ENCODE peak calls at places on chromosome 18, in seven cellular contexts. O, R, V, D, K, U and X are unnamed samples.
A peak's percentile ranks its signal among the peaks of the same experiment; 100 is the strongest.

GRCh38 chr18:55425698-55426097 is 162.3 kb downstream of the TCF4 start:
- DNase-seq in O (no peak), R (no peak), V (no peak), D (no peak), K (no peak), U (no peak), X (no peak)

GRCh38 chr18:36812686-36813085 is 16.1 kb downstream of the TPGS2 start:
- DNase-seq in O (no peak), R (no peak), V (no peak), D (no peak), K (no peak), U (no peak), X (no peak)

GRCh38 chr18:60413944-60414547 is 41.5 kb upstream of the MC4R start:
- DNase-seq in O (peak; percentile 70), R (no peak), V (peak; percentile 21), D (no peak), K (peak; percentile 67), U (peak; percentile 5), X (peak; percentile 14)

GRCh38 chr18:24204904-24205303 is 66.0 kb downstream of the CABYR start:
- DNase-seq in O (no peak), R (no peak), V (no peak), D (no peak), K (peak; percentile 14), U (no peak), X (no peak)

GRCh38 chr18:57586243-57587049 is at the start of gene FECH:
- DNase-seq in O (peak; percentile 63), R (peak; percentile 84), V (peak; percentile 75), D (peak; percentile 76), K (peak; percentile 85), U (peak; percentile 75), X (peak; percentile 86)

GRCh38 chr18:57797209-57797651 is 5.9 kb downstream of the ATP8B1 start:
- DNase-seq in O (no peak), R (peak; percentile 77), V (no peak), D (no peak), K (no peak), U (peak; percentile 22), X (peak; percentile 84)

GRCh38 chr18:47968721-47969120 is 38.3 kb upstream of the SMAD2 start:
- DNase-seq in O (no peak), R (no peak), V (no peak), D (no peak), K (no peak), U (no peak), X (no peak)

GRCh38 chr18:2948038-2948437 is 64.9 kb downstream of the LPIN2 start:
- DNase-seq in O (peak; percentile 57), R (peak; percentile 91), V (peak; percentile 67), D (no peak), K (no peak), U (no peak), X (no peak)